ENCODE peak calls at places on chromosomes 4 and X, in five cellular contexts. J is mesothelial cell of epicardium; M is nephron progenitor cell; F is stimulated activated CD8-positive, alpha-beta memory T cell treated with anti-CD3 and anti-CD28 coated beads, Interleukin-2, amount 100 ng/mL, for 48 hours; P is germinal center. Q is an unnamed sample.
A peak's percentile ranks its signal among the peaks of the same experiment; 100 is the strongest.

GRCh38 chr4:1462009-1462767 is 55.9 kb upstream of the NKX1-1 start:
- DNase-seq in J (no peak), M (no peak), F (no peak), P (no peak), Q (no peak)

GRCh38 chr4:158809611-158810486 is 41.0 kb downstream of the FNIP2 start:
- DNase-seq in J (no peak), M (no peak), F (no peak), P (peak; percentile 24), Q (no peak)

GRCh38 chr4:8070751-8071718 is 87.6 kb downstream of the ABLIM2 start:
- DNase-seq in J (no peak), M (peak; percentile 30), F (no peak), P (no peak), Q (no peak)

GRCh38 chrX:40329616-40330015 is 231.9 kb upstream of the BCOR start:
- DNase-seq in J (no peak), M (no peak), F (no peak), P (no peak), Q (no peak)

GRCh38 chrX:150774798-150775568 is 81.8 kb downstream of the MTMR1 start:
- DNase-seq in J (no peak), M (no peak), F (no peak), P (no peak), Q (no peak)

GRCh38 chrX:24014388-24015018 is 12.5 kb downstream of the KLHL15 start:
- DNase-seq in J (no peak), M (no peak), F (peak; percentile 11), P (no peak), Q (no peak)

GRCh38 chr4:81032174-81032551 is 1.7 kb downstream of the BMP3 start:
- DNase-seq in J (no peak), M (no peak), F (no peak), P (no peak), Q (no peak)

GRCh38 chr4:141575884-141576283 is 60.5 kb upstream of the IL15 start:
- DNase-seq in J (no peak), M (no peak), F (no peak), P (no peak), Q (no peak)

GRCh38 chrX:3548743-3549441 is 164.6 kb downstream of the PRKX start:
- DNase-seq in J (no peak), M (no peak), F (no peak), P (no peak), Q (peak; percentile 0)

GRCh38 chrX:117972681-117973080 is 143.9 kb downstream of the KLHL13 start:
- DNase-seq in J (no peak), M (no peak), F (no peak), P (no peak), Q (no peak)

GRCh38 chr4:10371869-10372471 is 85.3 kb downstream of the ZNF518B start:
- DNase-seq in J (no peak), M (peak; percentile 7), F (no peak), P (no peak), Q (no peak)